ENCODE peak calls at places on chromosome 10, in ten cellular contexts. G, F, I, K, O, R, Q, E, W and V are unnamed samples.

GRCh38 chr10:112115781-112116385 is 67.7 kb downstream of the GPAM start:
- DNase-seq in O (no peak), K (peak), W (peak), Q (no peak), E (peak), G (peak), I (no peak), R (peak), F (no peak), V (peak)

GRCh38 chr10:12419279-12419847 is 70.0 kb downstream of the CAMK1D start:
- DNase-seq in Q (peak), G (peak), F (no peak), O (no peak), K (peak), E (no peak), R (peak), W (no peak), I (peak), V (no peak)

GRCh38 chr10:48257407-48257961 is 17.0 kb downstream of the FRMPD2 start:
- DNase-seq in W (no peak), F (no peak), Q (no peak), I (no peak), E (no peak), O (no peak), R (no peak), K (no peak), G (no peak), V (no peak)

GRCh38 chr10:6694447-6695155 is 114.5 kb upstream of the PRKCQ start:
- DNase-seq in I (no peak), G (no peak), O (no peak), W (no peak), F (no peak), K (no peak), Q (no peak), E (no peak), R (no peak), V (no peak)

GRCh38 chr10:112815238-112816032 is 134.6 kb upstream of the TCF7L2 start:
- DNase-seq in G (peak), E (no peak), R (no peak), K (peak), F (no peak), W (no peak), I (no peak), O (no peak), Q (no peak), V (no peak)

GRCh38 chr10:70742537-70743429 is 42.4 kb downstream of the TBATA start:
- DNase-seq in Q (no peak), G (peak), E (peak), F (no peak), O (no peak), R (no peak), I (no peak), W (no peak), K (no peak), V (no peak)

GRCh38 chr10:124250506-124250905 is 157.1 kb upstream of the CHST15 start:
- DNase-seq in I (no peak), K (no peak), G (no peak), W (no peak), Q (no peak), F (peak), E (no peak), O (no peak), R (no peak), V (peak)

GRCh38 chr10:11824376-11824775 is 1.2 kb downstream of the PROSER2 start:
- DNase-seq in W (no peak), I (no peak), R (no peak), G (peak), E (no peak), K (no peak), F (no peak), O (no peak), Q (no peak), V (no peak)

GRCh38 chr10:14549496-14549895 is 218.8 kb upstream of the FRMD4A start:
- DNase-seq in G (peak), O (no peak), R (no peak), I (no peak), Q (no peak), K (no peak), E (peak), W (no peak), F (no peak), V (no peak)

GRCh38 chr10:33506838-33507661 is 172.6 kb upstream of the NRP1 start:
- DNase-seq in F (no peak), R (no peak), W (no peak), Q (no peak), E (no peak), G (peak), K (no peak), O (no peak), I (no peak), V (no peak)

GRCh38 chr10:59582058-59582457 is 127.6 kb downstream of the SLC16A9 start:
- DNase-seq in R (no peak), I (no peak), W (no peak), F (no peak), K (no peak), G (no peak), O (no peak), Q (no peak), E (no peak), V (no peak)

GRCh38 chr10:95525033-95525418 is 36.1 kb downstream of the SORBS1 start:
- DNase-seq in G (no peak), R (no peak), K (no peak), O (no peak), I (no peak), W (no peak), E (no peak), F (no peak), Q (no peak), V (no peak)

GRCh38 chr10:93615576-93615975 is 3.2 kb downstream of the PDE6C start:
- DNase-seq in F (no peak), G (no peak), I (no peak), Q (no peak), R (no peak), O (no peak), E (no peak), W (no peak), K (no peak), V (no peak)

GRCh38 chr10:31602541-31603244 is 283.7 kb downstream of the ZEB1 start:
- DNase-seq in W (no peak), R (no peak), G (peak), O (no peak), E (peak), Q (no peak), F (peak), K (no peak), I (no peak), V (peak)

GRCh38 chr10:60910543-60910942 is 33.4 kb downstream of the RHOBTB1 start:
- DNase-seq in G (no peak), E (no peak), K (no peak), I (no peak), F (no peak), W (no peak), O (no peak), R (no peak), Q (no peak), V (no peak)

GRCh38 chr10:19762026-19762425 is 54.2 kb upstream of the PLXDC2 start:
- DNase-seq in R (no peak), W (no peak), E (no peak), Q (no peak), I (no peak), K (no peak), F (no peak), G (peak), O (no peak), V (no peak)

GRCh38 chr10:92811986-92812385 is 36.3 kb upstream of the EXOC6 start:
- DNase-seq in Q (no peak), G (no peak), R (no peak), F (no peak), K (no peak), E (no peak), O (no peak), I (no peak), W (no peak), V (no peak)

GRCh38 chr10:86263209-86263608 is 103.4 kb downstream of the GRID1 start:
- DNase-seq in E (no peak), F (no peak), K (no peak), Q (no peak), I (no peak), W (no peak), O (no peak), G (no peak), R (no peak), V (no peak)

GRCh38 chr10:22429146-22429545 is 83.8 kb downstream of the SPAG6 start:
- DNase-seq in I (no peak), E (no peak), G (no peak), W (no peak), R (no peak), K (peak), O (no peak), Q (no peak), F (no peak), V (no peak)

GRCh38 chr10:2296179-2296578 is 558.9 kb upstream of the ADARB2 start:
- DNase-seq in W (no peak), Q (no peak), I (no peak), E (no peak), F (peak), K (no peak), O (no peak), G (no peak), R (no peak), V (no peak)